ENCODE peak calls at places on chromosomes 12 and 14, in nine cellular contexts. One of them, this sample, is unnamed.

GRCh38 chr12:11133816-11134215 is 628 bp downstream of the TAS2R30 start:
- DNase-seq in Peyer's patch: no peak
- DNase-seq in NCI-H69: no peak
- DNase-seq in kidney tubule cell: no peak
- DNase-seq in type B pancreatic cell: no peak
- DNase-seq in epithelial cell of esophagus: peak
- DNase-seq in G401: no peak
- DNase-seq in nephron progenitor cell: no peak
- DNase-seq in WTC11: no peak
- DNase-seq in this sample: no peak

GRCh38 chr14:103014466-103015319 is 42.7 kb downstream of the CDC42BPB start:
- DNase-seq in Peyer's patch: no peak
- DNase-seq in NCI-H69: peak
- DNase-seq in kidney tubule cell: peak
- DNase-seq in type B pancreatic cell: no peak
- DNase-seq in epithelial cell of esophagus: peak
- DNase-seq in G401: no peak
- DNase-seq in nephron progenitor cell: no peak
- DNase-seq in WTC11: no peak
- DNase-seq in this sample: no peak

GRCh38 chr14:77616133-77616453 is 344 bp downstream of the SPTLC2 start:
- DNase-seq in Peyer's patch: no peak
- DNase-seq in NCI-H69: no peak
- DNase-seq in kidney tubule cell: no peak
- DNase-seq in type B pancreatic cell: peak
- DNase-seq in epithelial cell of esophagus: no peak
- DNase-seq in G401: no peak
- DNase-seq in nephron progenitor cell: no peak
- DNase-seq in WTC11: no peak
- DNase-seq in this sample: no peak

GRCh38 chr14:65019944-65020566 is 33.4 kb downstream of the FNTB start:
- DNase-seq in Peyer's patch: no peak
- DNase-seq in NCI-H69: peak
- DNase-seq in kidney tubule cell: peak
- DNase-seq in type B pancreatic cell: no peak
- DNase-seq in epithelial cell of esophagus: peak
- DNase-seq in G401: peak
- DNase-seq in nephron progenitor cell: no peak
- DNase-seq in WTC11: no peak
- DNase-seq in this sample: no peak

GRCh38 chr14:34407951-34408350 is 54.1 kb downstream of the SPTSSA start:
- DNase-seq in Peyer's patch: no peak
- DNase-seq in NCI-H69: no peak
- DNase-seq in kidney tubule cell: no peak
- DNase-seq in type B pancreatic cell: no peak
- DNase-seq in epithelial cell of esophagus: no peak
- DNase-seq in G401: no peak
- DNase-seq in nephron progenitor cell: no peak
- DNase-seq in WTC11: no peak
- DNase-seq in this sample: no peak

GRCh38 chr14:94622653-94623421 is 10.6 kb downstream of the SERPINA3 start:
- DNase-seq in Peyer's patch: no peak
- DNase-seq in NCI-H69: no peak
- DNase-seq in kidney tubule cell: no peak
- DNase-seq in type B pancreatic cell: no peak
- DNase-seq in epithelial cell of esophagus: no peak
- DNase-seq in G401: no peak
- DNase-seq in nephron progenitor cell: no peak
- DNase-seq in WTC11: no peak
- DNase-seq in this sample: no peak

GRCh38 chr12:92046557-92046956 is 99.1 kb downstream of the BTG1 start:
- DNase-seq in Peyer's patch: no peak
- DNase-seq in NCI-H69: no peak
- DNase-seq in kidney tubule cell: no peak
- DNase-seq in type B pancreatic cell: no peak
- DNase-seq in epithelial cell of esophagus: no peak
- DNase-seq in G401: no peak
- DNase-seq in nephron progenitor cell: no peak
- DNase-seq in WTC11: no peak
- DNase-seq in this sample: no peak

GRCh38 chr12:113471619-113472171 is at the start of gene LHX5:
- DNase-seq in Peyer's patch: no peak
- DNase-seq in NCI-H69: no peak
- DNase-seq in kidney tubule cell: no peak
- DNase-seq in type B pancreatic cell: no peak
- DNase-seq in epithelial cell of esophagus: peak
- DNase-seq in G401: peak
- DNase-seq in nephron progenitor cell: no peak
- DNase-seq in WTC11: peak
- DNase-seq in this sample: no peak

GRCh38 chr14:103362780-103363179 is 22.4 kb upstream of the MARK3 start:
- DNase-seq in Peyer's patch: no peak
- DNase-seq in NCI-H69: no peak
- DNase-seq in kidney tubule cell: peak
- DNase-seq in type B pancreatic cell: no peak
- DNase-seq in epithelial cell of esophagus: peak
- DNase-seq in G401: no peak
- DNase-seq in nephron progenitor cell: no peak
- DNase-seq in WTC11: no peak
- DNase-seq in this sample: no peak

GRCh38 chr12:128818065-128819022 is 5.4 kb downstream of the SLC15A4 start:
- DNase-seq in Peyer's patch: no peak
- DNase-seq in NCI-H69: peak
- DNase-seq in kidney tubule cell: peak
- DNase-seq in type B pancreatic cell: no peak
- DNase-seq in epithelial cell of esophagus: peak
- DNase-seq in G401: peak
- DNase-seq in nephron progenitor cell: no peak
- DNase-seq in WTC11: no peak
- DNase-seq in this sample: no peak

GRCh38 chr12:95700316-95700785 is 90.2 kb downstream of the NTN4 start:
- DNase-seq in Peyer's patch: no peak
- DNase-seq in NCI-H69: no peak
- DNase-seq in kidney tubule cell: peak
- DNase-seq in type B pancreatic cell: no peak
- DNase-seq in epithelial cell of esophagus: peak
- DNase-seq in G401: no peak
- DNase-seq in nephron progenitor cell: no peak
- DNase-seq in WTC11: no peak
- DNase-seq in this sample: no peak

GRCh38 chr14:71206766-71207371 is 299.6 kb downstream of the PCNX1 start:
- DNase-seq in Peyer's patch: no peak
- DNase-seq in NCI-H69: peak
- DNase-seq in kidney tubule cell: peak
- DNase-seq in type B pancreatic cell: no peak
- DNase-seq in epithelial cell of esophagus: peak
- DNase-seq in G401: peak
- DNase-seq in nephron progenitor cell: no peak
- DNase-seq in WTC11: no peak
- DNase-seq in this sample: no peak

GRCh38 chr12:75881910-75882309 is 149.7 kb downstream of the PHLDA1 start:
- DNase-seq in Peyer's patch: no peak
- DNase-seq in NCI-H69: no peak
- DNase-seq in kidney tubule cell: no peak
- DNase-seq in type B pancreatic cell: no peak
- DNase-seq in epithelial cell of esophagus: no peak
- DNase-seq in G401: no peak
- DNase-seq in nephron progenitor cell: no peak
- DNase-seq in WTC11: no peak
- DNase-seq in this sample: no peak

GRCh38 chr12:9961106-9961505 is 10.1 kb upstream of the CLEC12A start:
- DNase-seq in Peyer's patch: no peak
- DNase-seq in NCI-H69: no peak
- DNase-seq in kidney tubule cell: no peak
- DNase-seq in type B pancreatic cell: no peak
- DNase-seq in epithelial cell of esophagus: no peak
- DNase-seq in G401: no peak
- DNase-seq in nephron progenitor cell: no peak
- DNase-seq in WTC11: no peak
- DNase-seq in this sample: no peak

GRCh38 chr14:105205718-105206208 is 24.7 kb upstream of the NUDT14 start:
- DNase-seq in Peyer's patch: no peak
- DNase-seq in NCI-H69: peak
- DNase-seq in kidney tubule cell: no peak
- DNase-seq in type B pancreatic cell: no peak
- DNase-seq in epithelial cell of esophagus: no peak
- DNase-seq in G401: no peak
- DNase-seq in nephron progenitor cell: no peak
- DNase-seq in WTC11: no peak
- DNase-seq in this sample: no peak

GRCh38 chr14:105087963-105088811 is 23.0 kb upstream of the GPR132 start:
- DNase-seq in Peyer's patch: peak
- DNase-seq in NCI-H69: peak
- DNase-seq in kidney tubule cell: peak
- DNase-seq in type B pancreatic cell: no peak
- DNase-seq in epithelial cell of esophagus: peak
- DNase-seq in G401: peak
- DNase-seq in nephron progenitor cell: peak
- DNase-seq in WTC11: peak
- DNase-seq in this sample: no peak

GRCh38 chr12:131331148-131331750 is 377.5 kb downstream of the ADGRD1 start:
- DNase-seq in Peyer's patch: no peak
- DNase-seq in NCI-H69: no peak
- DNase-seq in kidney tubule cell: no peak
- DNase-seq in type B pancreatic cell: no peak
- DNase-seq in epithelial cell of esophagus: no peak
- DNase-seq in G401: no peak
- DNase-seq in nephron progenitor cell: no peak
- DNase-seq in WTC11: no peak
- DNase-seq in this sample: no peak

GRCh38 chr12:3216097-3216496 is 138.9 kb downstream of the TSPAN9 start:
- DNase-seq in Peyer's patch: no peak
- DNase-seq in NCI-H69: peak
- DNase-seq in kidney tubule cell: no peak
- DNase-seq in type B pancreatic cell: no peak
- DNase-seq in epithelial cell of esophagus: no peak
- DNase-seq in G401: no peak
- DNase-seq in nephron progenitor cell: no peak
- DNase-seq in WTC11: no peak
- DNase-seq in this sample: no peak

GRCh38 chr12:121182222-121182896 is 27.6 kb upstream of the P2RX4 start:
- DNase-seq in Peyer's patch: no peak
- DNase-seq in NCI-H69: no peak
- DNase-seq in kidney tubule cell: no peak
- DNase-seq in type B pancreatic cell: no peak
- DNase-seq in epithelial cell of esophagus: no peak
- DNase-seq in G401: no peak
- DNase-seq in nephron progenitor cell: no peak
- DNase-seq in WTC11: no peak
- DNase-seq in this sample: no peak

GRCh38 chr14:91331761-91332447 is 85.7 kb downstream of the CCDC88C start:
- DNase-seq in Peyer's patch: no peak
- DNase-seq in NCI-H69: peak
- DNase-seq in kidney tubule cell: no peak
- DNase-seq in type B pancreatic cell: no peak
- DNase-seq in epithelial cell of esophagus: no peak
- DNase-seq in G401: no peak
- DNase-seq in nephron progenitor cell: no peak
- DNase-seq in WTC11: no peak
- DNase-seq in this sample: no peak

GRCh38 chr12:18864900-18865561 is 127.1 kb downstream of the CAPZA3 start:
- DNase-seq in Peyer's patch: no peak
- DNase-seq in NCI-H69: peak
- DNase-seq in kidney tubule cell: peak
- DNase-seq in type B pancreatic cell: no peak
- DNase-seq in epithelial cell of esophagus: peak
- DNase-seq in G401: no peak
- DNase-seq in nephron progenitor cell: no peak
- DNase-seq in WTC11: no peak
- DNase-seq in this sample: no peak